ENCODE peak calls at places on chromosomes 13 and 19, in eight cellular contexts. O is GM23338, Q is spleen, N is transverse colon, Y is upper lobe of left lung, R is breast epithelium, B is prostate gland, X is endothelial cell of umbilical vein. T is an unnamed sample.

GRCh38 chr13:106083620-106084350 is 451.7 kb downstream of the EFNB2 start:
- DNase-seq in O (peak; percentile 79), Q (no peak), N (peak; percentile 43), Y (no peak), R (no peak), B (peak; percentile 18), X (peak; percentile 86), T (no peak)

GRCh38 chr19:4910594-4911273 is 1.4 kb downstream of the UHRF1 start:
- DNase-seq in O (no peak), Q (no peak), N (peak; percentile 31), Y (no peak), R (no peak), B (no peak), X (peak; percentile 40), T (no peak)

GRCh38 chr13:70893832-70894231 is 785.6 kb upstream of the KLHL1 start:
- DNase-seq in O (peak; percentile 39), Q (no peak), N (no peak), Y (no peak), R (no peak), B (no peak), X (no peak), T (no peak)

GRCh38 chr19:43470288-43470687 is 4.9 kb upstream of the LYPD3 start:
- DNase-seq in O (peak; percentile 29), Q (no peak), N (no peak), Y (no peak), R (no peak), B (no peak), X (no peak), T (no peak)

GRCh38 chr19:52258426-52258825 is 11.0 kb upstream of the ZNF766 start:
- DNase-seq in O (no peak), Q (no peak), N (no peak), Y (no peak), R (no peak), B (no peak), X (no peak), T (no peak)

GRCh38 chr19:11425719-11426457 is 6.8 kb upstream of the RGL3 start:
- DNase-seq in O (peak; percentile 85), Q (no peak), N (no peak), Y (no peak), R (no peak), B (no peak), X (no peak), T (no peak)

GRCh38 chr19:34366670-34367423 is 1.9 kb downstream of the GPI start:
- DNase-seq in O (no peak), Q (no peak), N (no peak), Y (no peak), R (no peak), B (no peak), X (no peak), T (no peak)

GRCh38 chr13:94800423-94800822 is 88.1 kb upstream of the SOX21 start:
- DNase-seq in O (no peak), Q (no peak), N (no peak), Y (no peak), R (no peak), B (no peak), X (no peak), T (no peak)

GRCh38 chr13:62129000-62129551 is 713.4 kb upstream of the PCDH20 start:
- DNase-seq in O (no peak), Q (no peak), N (no peak), Y (no peak), R (no peak), B (no peak), X (no peak), T (no peak)

GRCh38 chr19:6011206-6011605 is 33.3 kb upstream of the RANBP3 start:
- DNase-seq in O (no peak), Q (no peak), N (no peak), Y (no peak), R (no peak), B (no peak), X (no peak), T (no peak)

GRCh38 chr19:18364826-18365528 is 21.0 kb upstream of the GDF15 start:
- DNase-seq in O (peak; percentile 78), Q (no peak), N (peak; percentile 90), Y (no peak), R (peak; percentile 90), B (peak; percentile 96), X (peak; percentile 98), T (no peak)

GRCh38 chr19:58554494-58555368 is at the start of gene CHMP2A:
- DNase-seq in O (peak; percentile 99), Q (peak; percentile 100), N (peak; percentile 99), Y (peak; percentile 99), R (peak; percentile 98), B (peak; percentile 96), X (peak; percentile 97), T (peak; percentile 97)

GRCh38 chr13:29702912-29703351 is 107.4 kb upstream of the SLC7A1 start:
- DNase-seq in O (peak; percentile 18), Q (no peak), N (no peak), Y (no peak), R (no peak), B (no peak), X (peak; percentile 77), T (peak; percentile 82)

GRCh38 chr19:49875801-49876421 is 1.2 kb downstream of the AKT1S1 start:
- DNase-seq in O (peak; percentile 83), Q (peak; percentile 94), N (peak; percentile 62), Y (peak; percentile 89), R (no peak), B (peak; percentile 57), X (peak; percentile 72), T (peak; percentile 94)

GRCh38 chr13:41402695-41403511 is 54.4 kb upstream of the RGCC start:
- DNase-seq in O (peak; percentile 56), Q (no peak), N (no peak), Y (peak; percentile 44), R (no peak), B (no peak), X (no peak), T (no peak)
- TF ChIP-seq POLR2AphosphoS5 in O (no peak), Q (no peak), N (no peak), Y (no peak), R (no peak), B (no peak), X (no peak), T (no peak)

DNA sequence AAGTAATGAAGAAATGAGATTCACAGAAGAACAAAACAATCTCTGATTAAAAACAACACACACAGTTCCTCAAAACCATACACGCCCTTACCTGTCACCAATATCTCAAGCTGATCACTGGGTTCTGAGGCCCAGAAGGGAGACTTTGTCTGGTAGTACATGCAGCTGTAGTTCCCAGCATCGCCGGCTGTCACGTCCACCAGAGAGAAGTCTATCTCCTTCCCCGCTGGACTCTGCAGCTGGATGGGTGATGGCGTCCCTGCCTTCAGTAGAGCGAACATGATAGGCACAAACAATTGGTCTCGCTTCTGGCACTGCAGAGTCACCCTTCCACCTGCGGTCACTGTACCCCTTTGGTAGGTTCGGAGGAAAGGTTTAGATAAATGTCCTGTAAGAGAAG is 7.3 kb downstream of the TARM1 start:
- DNase-seq in O (no peak), Q (no peak), N (no peak), Y (no peak), R (no peak), B (no peak), X (no peak), T (no peak)
- TF ChIP-seq CTCF in O (no peak), Q (no peak), N (no peak), Y (no peak), R (no peak), B (no peak), X (no peak), T (no peak)

GRCh38 chr13:43030548-43030947 is 7.2 kb downstream of the DNAJC15 start:
- DNase-seq in O (no peak), Q (no peak), N (no peak), Y (no peak), R (no peak), B (no peak), X (no peak), T (no peak)

GRCh38 chr13:43036386-43037220 is 13.2 kb downstream of the DNAJC15 start:
- DNase-seq in O (peak; percentile 12), Q (no peak), N (no peak), Y (peak; percentile 58), R (no peak), B (no peak), X (no peak), T (no peak)

GRCh38 chr13:43031881-43032280 is 8.5 kb downstream of the DNAJC15 start:
- DNase-seq in O (no peak), Q (no peak), N (no peak), Y (no peak), R (no peak), B (no peak), X (no peak), T (no peak)

DNA sequence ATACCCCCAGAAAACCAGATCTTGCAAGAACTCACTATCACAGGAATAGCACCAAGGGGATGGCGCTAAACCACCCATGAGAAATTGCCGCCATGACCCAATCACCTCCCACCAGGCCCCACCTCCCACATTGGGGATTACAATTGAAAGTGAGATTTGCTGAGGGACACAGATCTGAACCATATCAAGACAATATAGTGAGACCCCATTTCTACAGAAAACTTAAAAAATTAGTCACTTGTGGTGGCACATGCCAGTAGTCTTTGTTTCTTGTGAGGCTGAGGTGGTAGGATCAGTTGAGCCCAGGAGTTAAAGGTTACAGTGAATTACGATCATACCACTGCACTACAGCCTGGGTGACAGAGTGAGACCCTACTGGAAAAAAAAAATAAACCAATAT is 9.7 kb downstream of the DNAJC15 start:
- DNase-seq in O (no peak), Q (no peak), N (no peak), Y (no peak), R (no peak), B (no peak), X (no peak), T (no peak)
- H3K4me1 ChIP-seq in O (no peaks in the 10 kb centered on the region), Q (peaks cover 24% of the 10 kb centered on the region), N (no peaks in the 10 kb centered on the region), Y (peaks cover 16% of the 10 kb centered on the region), R (no peaks in the 10 kb centered on the region), B (no peaks in the 10 kb centered on the region), X (no peaks in the 10 kb centered on the region), T (peaks cover 14% of the 10 kb centered on the region)

GRCh38 chr19:15419413-15420025 is 731 bp upstream of the AKAP8L start:
- DNase-seq in O (no peak), Q (no peak), N (no peak), Y (no peak), R (no peak), B (no peak), X (no peak), T (no peak)

GRCh38 chr19:15421726-15422260 is 3.0 kb upstream of the AKAP8L start:
- DNase-seq in O (no peak), Q (no peak), N (no peak), Y (peak; percentile 62), R (no peak), B (peak; percentile 45), X (no peak), T (no peak)

GRCh38 chr19:15422311-15423075 is 3.7 kb upstream of the AKAP8L start:
- DNase-seq in O (no peak), Q (no peak), N (no peak), Y (peak; percentile 59), R (no peak), B (no peak), X (no peak), T (no peak)

GRCh38 chr19:15423130-15423529 is 4.3 kb upstream of the AKAP8L start:
- DNase-seq in O (no peak), Q (no peak), N (no peak), Y (no peak), R (no peak), B (no peak), X (no peak), T (no peak)

DNA sequence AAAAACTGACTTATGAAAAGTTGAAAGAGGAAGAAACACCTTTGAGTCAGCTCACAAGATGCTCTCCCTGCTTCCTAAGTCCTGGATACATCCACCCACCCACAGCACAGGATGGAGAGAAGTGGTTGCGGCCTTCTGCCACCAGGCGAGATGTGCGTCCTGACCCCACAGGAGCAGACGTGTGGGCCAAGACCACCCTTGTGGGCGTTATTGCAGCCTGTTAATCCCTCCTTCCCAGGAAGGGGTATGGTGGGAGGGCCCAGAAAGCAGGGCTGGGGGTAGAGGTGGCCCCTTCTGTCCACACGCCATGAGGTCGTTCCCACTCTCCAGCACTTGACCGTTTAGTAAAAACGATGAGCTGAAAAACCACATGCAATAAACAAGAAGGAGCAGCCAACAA is 2.3 kb upstream of the AKAP8L start:
- DNase-seq in O (no peak), Q (no peak), N (no peak), Y (no peak), R (no peak), B (no peak), X (no peak), T (no peak)
- TF ChIP-seq POLR2AphosphoS5 in O (no peak), Q (no peak), N (no peak), Y (no peak), R (no peak), B (no peak), X (no peak), T (no peak)